ENCODE peak calls at places on chromosome 3, in eight cellular contexts. T, J, W, B, K, G, V and E are unnamed samples.

GRCh38 chr3:126491221-126492013 is 15.7 kb upstream of the ZXDC start:
- DNase-seq in V (no peak), G (no peak), B (no peak), T (no peak), J (no peak), W (no peak), K (no peak), E (no peak)

GRCh38 chr3:36701903-36702374 is 62.4 kb downstream of the DCLK3 start:
- DNase-seq in W (peak; percentile 96), B (peak; percentile 91), G (peak; percentile 81), V (no peak), T (no peak), J (no peak), K (no peak), E (no peak)

GRCh38 chr3:139848660-139849059 is 86.3 kb upstream of the CLSTN2 start:
- DNase-seq in W (no peak), B (no peak), G (no peak), K (no peak), V (no peak), T (no peak), J (no peak), E (no peak)

GRCh38 chr3:152471814-152472605 is 203.3 kb downstream of the MBNL1 start:
- DNase-seq in K (peak; percentile 44), G (peak; percentile 42), W (peak; percentile 54), V (peak; percentile 25), J (peak; percentile 78), T (peak; percentile 54), B (peak; percentile 60), E (no peak)

GRCh38 chr3:187261541-187261969 is 30.0 kb downstream of the MASP1 start:
- DNase-seq in K (no peak), B (peak; percentile 37), V (no peak), T (no peak), W (peak; percentile 94), J (no peak), G (peak; percentile 81), E (no peak)

GRCh38 chr3:152267319-152267689 is 1.4 kb upstream of the MBNL1 start:
- DNase-seq in J (no peak), T (no peak), G (no peak), W (no peak), V (no peak), B (no peak), K (no peak), E (no peak)

GRCh38 chr3:64074091-64074490 is 50.8 kb upstream of the PSMD6 start:
- DNase-seq in V (no peak), T (no peak), W (peak; percentile 79), K (no peak), B (peak; percentile 47), J (no peak), G (no peak), E (no peak)

GRCh38 chr3:48155122-48155521 is 33.1 kb downstream of the CDC25A start:
- DNase-seq in T (no peak), J (no peak), W (peak; percentile 94), V (no peak), B (peak; percentile 95), G (peak; percentile 77), K (no peak), E (no peak)

GRCh38 chr3:24264748-24265158 is 229.9 kb downstream of the THRB start:
- DNase-seq in K (no peak), V (peak; percentile 52), G (peak; percentile 12), T (no peak), J (no peak), W (peak; percentile 32), B (peak; percentile 67), E (no peak)

GRCh38 chr3:69822501-69822900 is 83.2 kb downstream of the MITF start:
- DNase-seq in K (no peak), B (no peak), T (no peak), J (no peak), G (no peak), W (no peak), V (no peak), E (no peak)

GRCh38 chr3:126748701-126749546 is 44.9 kb downstream of the CHCHD6 start:
- DNase-seq in T (no peak), J (peak; percentile 47), B (no peak), K (no peak), G (no peak), W (no peak), V (no peak), E (no peak)

GRCh38 chr3:149589332-149589731 is 68.5 kb downstream of the WWTR1 start:
- DNase-seq in V (no peak), G (peak; percentile 86), W (peak; percentile 96), T (no peak), B (peak; percentile 51), J (no peak), K (no peak), E (no peak)

GRCh38 chr3:160973067-160973466 is 132.1 kb downstream of the B3GALNT1 start:
- DNase-seq in J (no peak), B (no peak), W (no peak), T (no peak), G (no peak), V (no peak), K (no peak), E (no peak)

GRCh38 chr3:20225769-20226168 is 39.8 kb upstream of the SGO1 start:
- DNase-seq in B (peak; percentile 41), G (peak; percentile 9), K (no peak), V (no peak), J (no peak), T (no peak), W (peak; percentile 3), E (no peak)

GRCh38 chr3:141266797-141267555 is 35.4 kb downstream of the PXYLP1 start:
- DNase-seq in T (no peak), B (no peak), J (peak; percentile 38), V (peak; percentile 55), W (no peak), G (no peak), K (no peak), E (no peak)

GRCh38 chr3:72345237-72345878 is 502.9 kb downstream of the SHQ1 start:
- DNase-seq in T (no peak), K (no peak), G (no peak), W (no peak), V (no peak), J (no peak), B (no peak), E (no peak)

GRCh38 chr3:194687638-194688206 is 2.0 kb downstream of the FAM43A start:
- DNase-seq in T (peak; percentile 85), B (peak; percentile 73), V (peak; percentile 87), W (peak; percentile 51), K (peak; percentile 83), J (peak; percentile 80), G (peak; percentile 61), E (peak; percentile 87)

GRCh38 chr3:134449277-134449676 is 36.5 kb downstream of the ANAPC13 start:
- DNase-seq in V (no peak), T (peak; percentile 35), W (peak; percentile 45), K (no peak), G (no peak), J (no peak), B (peak; percentile 76), E (no peak)

GRCh38 chr3:118793176-118793575 is 241.5 kb downstream of the IGSF11 start:
- DNase-seq in W (no peak), B (no peak), V (no peak), J (no peak), G (no peak), K (no peak), T (no peak), E (no peak)

GRCh38 chr3:46517016-46517770 is 19.4 kb downstream of the RTP3 start:
- DNase-seq in V (no peak), J (no peak), G (peak; percentile 85), B (peak; percentile 75), K (no peak), W (peak; percentile 86), T (no peak), E (peak; percentile 34)

GRCh38 chr3:184239710-184240109 is 9.1 kb downstream of the ALG3 start:
- DNase-seq in J (no peak), G (no peak), V (no peak), T (no peak), W (no peak), K (no peak), B (no peak), E (no peak)

DNA sequence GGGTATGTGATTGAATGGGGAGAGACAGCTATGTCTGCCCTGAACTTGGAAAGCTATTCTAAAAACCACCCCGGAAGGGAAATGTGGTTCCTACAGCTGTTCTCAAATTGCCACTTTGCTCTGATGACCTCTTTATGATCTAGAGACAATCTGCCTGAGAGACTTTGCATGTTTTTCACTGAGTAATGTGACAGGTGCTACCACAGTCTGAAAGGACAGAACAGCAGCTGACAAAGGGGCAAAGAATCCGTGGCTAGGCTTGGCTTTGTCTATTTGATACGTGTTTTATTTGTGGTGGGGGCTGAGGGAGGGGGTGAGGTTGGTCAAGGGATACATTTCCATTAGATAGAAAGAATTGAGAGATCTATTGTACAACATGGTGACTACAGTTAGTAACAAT is 148.4 kb upstream of the NPHP3 start:
- DNase-seq in G (no peak), W (no peak), T (no peak), V (no peak), K (no peak), J (no peak), B (no peak), E (no peak)
- TF ChIP-seq CTCF in G (no peak), W (no peak), T (no peak), V (no peak), K (no peak), J (no peak), B (no peak), E (no peak)

DNA sequence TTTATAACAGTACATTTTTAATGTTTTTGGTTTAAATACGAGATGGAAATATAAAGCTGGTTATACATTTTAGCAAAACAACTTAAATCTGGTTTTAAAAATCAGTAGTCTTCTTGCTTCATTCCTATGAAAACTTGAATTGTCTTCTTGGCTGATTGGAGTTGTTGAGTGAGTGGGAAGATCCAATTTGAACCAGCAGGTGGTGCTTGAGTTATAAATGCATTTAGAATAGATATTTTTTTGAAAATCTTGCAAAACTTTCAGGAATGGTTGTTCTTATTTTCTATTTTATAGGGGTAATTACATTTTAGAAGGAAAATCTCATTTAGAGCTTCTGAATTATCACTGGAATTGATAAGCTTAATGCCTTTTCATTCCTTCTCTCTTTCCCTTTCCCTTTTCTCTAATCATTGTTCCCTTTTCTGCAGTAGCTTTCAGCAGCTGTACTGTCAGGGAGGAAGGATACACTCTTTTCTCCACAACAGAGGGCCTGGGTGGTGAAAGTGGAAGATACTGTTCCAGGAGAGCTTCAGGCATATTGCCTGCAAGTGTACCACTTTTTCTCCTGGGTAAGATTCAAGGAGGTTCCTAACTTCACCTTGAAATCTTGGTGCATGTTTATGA is 335.6 kb downstream of the NLGN1 start:
- DNase-seq in G (no peak), J (no peak), K (no peak), T (no peak), B (peak; percentile 54), W (peak; percentile 64), V (no peak), E (no peak)
- TF ChIP-seq CTCF in G (peak; percentile 54), J (peak; percentile 33), K (peak; percentile 42), T (no peak), B (peak; percentile 62), W (peak; percentile 50), V (peak; percentile 24), E (peak; percentile 71)

GRCh38 chr3:3461317-3461716 is 281.8 kb upstream of the CRBN start:
- DNase-seq in K (no peak), T (no peak), B (no peak), G (no peak), J (no peak), W (no peak), V (no peak), E (no peak)

GRCh38 chr3:3464131-3464530 is 284.6 kb upstream of the CRBN start:
- DNase-seq in G (no peak), J (no peak), K (no peak), B (no peak), V (no peak), W (no peak), T (no peak), E (no peak)
- TF ChIP-seq CTCF in G (no peak), J (no peak), K (no peak), B (no peak), V (no peak), W (no peak), T (no peak), E (no peak)

GRCh38 chr3:38001456-38002081 is 11.0 kb downstream of the VILL start:
- DNase-seq in J (no peak), K (peak; percentile 19), T (peak; percentile 28), G (no peak), W (no peak), B (no peak), V (no peak), E (no peak)
- TF ChIP-seq CTCF in J (no peak), K (peak; percentile 26), T (no peak), G (no peak), W (peak; percentile 17), B (peak; percentile 21), V (no peak), E (peak; percentile 22)